ENCODE peak calls at places on chromosomes 11 and 22, in four cellular contexts. One of them, this sample, is unnamed.

GRCh38 chr11:95011376-95011775 is 13.7 kb upstream of the KDM4E start:
- DNase-seq in H1: no peak
- DNase-seq in WTC11: no peak
- DNase-seq in K562: no peak
- DNase-seq in this sample: no peak

GRCh38 chr11:8715501-8715900 is 32.9 kb downstream of the RPL27A start:
- DNase-seq in H1: no peak
- DNase-seq in WTC11: no peak
- DNase-seq in K562: no peak
- DNase-seq in this sample: no peak

GRCh38 chr11:91081440-91082088 is 858.7 kb upstream of the CHORDC1 start:
- DNase-seq in H1: no peak
- DNase-seq in WTC11: no peak
- DNase-seq in K562: no peak
- DNase-seq in this sample: no peak

GRCh38 chr11:78048561-78048960 is 15.1 kb upstream of the THRSP start:
- DNase-seq in H1: no peak
- DNase-seq in WTC11: no peak
- DNase-seq in K562: no peak
- DNase-seq in this sample: no peak

GRCh38 chr22:48459259-48459658 is 1368.4 kb downstream of the BRD1 start:
- DNase-seq in H1: no peak
- DNase-seq in WTC11: no peak
- DNase-seq in K562: no peak
- DNase-seq in this sample: no peak

GRCh38 chr11:107563702-107564101 is 1.8 kb downstream of the ALKBH8 start:
- DNase-seq in H1: no peak
- DNase-seq in WTC11: no peak
- DNase-seq in K562: peak
- DNase-seq in this sample: peak

GRCh38 chr11:132064987-132065620 is 694.7 kb downstream of the NTM start:
- DNase-seq in H1: no peak
- DNase-seq in WTC11: no peak
- DNase-seq in K562: no peak
- DNase-seq in this sample: no peak

GRCh38 chr11:87260811-87261210 is 223.1 kb downstream of the TMEM135 start:
- DNase-seq in H1: no peak
- DNase-seq in WTC11: no peak
- DNase-seq in K562: no peak
- DNase-seq in this sample: no peak

GRCh38 chr11:94150704-94151103 is 22.1 kb downstream of the PANX1 start:
- DNase-seq in H1: no peak
- DNase-seq in WTC11: no peak
- DNase-seq in K562: peak
- DNase-seq in this sample: no peak

GRCh38 chr11:43515090-43515489 is 156.4 kb downstream of the TTC17 start:
- DNase-seq in H1: peak
- DNase-seq in WTC11: peak
- DNase-seq in K562: peak
- DNase-seq in this sample: peak

GRCh38 chr22:23777776-23778575 is 5.3 kb downstream of the MMP11 start:
- DNase-seq in H1: no peak
- DNase-seq in WTC11: no peak
- DNase-seq in K562: no peak
- DNase-seq in this sample: no peak

GRCh38 chr11:107859459-107860239 is 1.1 kb upstream of the SLC35F2 start:
- DNase-seq in H1: peak
- DNase-seq in WTC11: peak
- DNase-seq in K562: peak
- DNase-seq in this sample: peak

GRCh38 chr11:71244116-71244815 is 8.1 kb downstream of the SHANK2 start:
- DNase-seq in H1: no peak
- DNase-seq in WTC11: no peak
- DNase-seq in K562: no peak
- DNase-seq in this sample: peak
- TF ChIP-seq TEAD4 in H1: no peak
- TF ChIP-seq TEAD4 in WTC11: no peak
- TF ChIP-seq TEAD4 in K562: no peak
- TF ChIP-seq TEAD4 in this sample: no peak

GRCh38 chr11:73389902-73390301 is 13.7 kb downstream of the RELT start:
- DNase-seq in H1: no peak
- DNase-seq in WTC11: no peak
- DNase-seq in K562: no peak
- DNase-seq in this sample: no peak
- TF ChIP-seq TEAD4 in H1: no peak
- TF ChIP-seq TEAD4 in WTC11: no peak
- TF ChIP-seq TEAD4 in K562: no peak
- TF ChIP-seq TEAD4 in this sample: no peak

GRCh38 chr22:44351685-44352377 is 39.1 kb upstream of the SHISAL1 start:
- DNase-seq in H1: no peak
- DNase-seq in WTC11: no peak
- DNase-seq in K562: no peak
- DNase-seq in this sample: peak
- TF ChIP-seq TEAD4 in H1: no peak
- TF ChIP-seq TEAD4 in WTC11: no peak
- TF ChIP-seq TEAD4 in K562: no peak
- TF ChIP-seq TEAD4 in this sample: peak

GRCh38 chr22:38862375-38863329 is 9.4 kb downstream of the CBX6 start:
- DNase-seq in H1: no peak
- DNase-seq in WTC11: peak
- DNase-seq in K562: no peak
- DNase-seq in this sample: peak
- TF ChIP-seq TEAD4 in H1: no peak
- TF ChIP-seq TEAD4 in WTC11: no peak
- TF ChIP-seq TEAD4 in K562: no peak
- TF ChIP-seq TEAD4 in this sample: no peak

GRCh38 chr11:3006505-3007260 is 14.6 kb upstream of the NAP1L4 start:
- DNase-seq in H1: no peak
- DNase-seq in WTC11: no peak
- DNase-seq in K562: no peak
- DNase-seq in this sample: no peak
- TF ChIP-seq TEAD4 in H1: no peak
- TF ChIP-seq TEAD4 in WTC11: no peak
- TF ChIP-seq TEAD4 in K562: no peak
- TF ChIP-seq TEAD4 in this sample: no peak

GRCh38 chr22:43060213-43060612 is 29.0 kb downstream of the TTLL1 start:
- DNase-seq in H1: peak
- DNase-seq in WTC11: peak
- DNase-seq in K562: peak
- DNase-seq in this sample: peak
- TF ChIP-seq TEAD4 in H1: no peak
- TF ChIP-seq TEAD4 in WTC11: no peak
- TF ChIP-seq TEAD4 in K562: no peak
- TF ChIP-seq TEAD4 in this sample: no peak

This sample was measured in SK-N-SH.